ENCODE peak calls at places on chromosome 19, in five cellular contexts. I is mucosa of descending colon, B is fibroblast of pulmonary artery, V is kidney epithelial cell, P is ovary. C is an unnamed sample.

GRCh38 chr19:39916236-39916635 is 18.2 kb downstream of the FCGBP start:
- DNase-seq in I (no peak), B (no peak), V (no peak), P (no peak), C (no peak)

GRCh38 chr19:51980116-51980736 is 6.4 kb downstream of the ZNF350 start:
- DNase-seq in I (no peak), B (peak; percentile 29), V (no peak), P (no peak), C (no peak)

GRCh38 chr19:51514866-51515481 is 13.4 kb upstream of the SIGLEC12 start:
- DNase-seq in I (peak; percentile 9), B (peak; percentile 69), V (no peak), P (no peak), C (peak; percentile 32)

GRCh38 chr19:51123381-51124186 is 1.1 kb upstream of the SIGLEC9 start:
- DNase-seq in I (no peak), B (no peak), V (no peak), P (no peak), C (no peak)

GRCh38 chr19:1131718-1132552 is 28.1 kb downstream of the GPX4 start:
- DNase-seq in I (peak; percentile 93), B (peak; percentile 92), V (peak; percentile 63), P (peak; percentile 76), C (peak; percentile 72)

GRCh38 chr19:41535029-41535622 is 40.8 kb upstream of the CEACAM21 start:
- DNase-seq in I (no peak), B (no peak), V (no peak), P (no peak), C (no peak)

GRCh38 chr19:47124937-47125668 is 5.5 kb upstream of the SAE1 start:
- DNase-seq in I (no peak), B (peak; percentile 86), V (no peak), P (no peak), C (no peak)

GRCh38 chr19:17519967-17520366 is 8.5 kb downstream of the PGLS start:
- DNase-seq in I (no peak), B (no peak), V (no peak), P (no peak), C (no peak)

GRCh38 chr19:14433454-14434156 is 499 bp downstream of the PKN1 start:
- DNase-seq in I (peak; percentile 80), B (no peak), V (no peak), P (peak; percentile 29), C (no peak)

GRCh38 chr19:8023371-8023770 is 17.9 kb upstream of the ELAVL1 start:
- DNase-seq in I (no peak), B (no peak), V (no peak), P (no peak), C (no peak)

GRCh38 chr19:12047868-12048267 is 4.9 kb downstream of the ZNF878 start:
- DNase-seq in I (no peak), B (no peak), V (no peak), P (no peak), C (no peak)

GRCh38 chr19:50794074-50794777 is 4.0 kb downstream of the ACP4 start:
- DNase-seq in I (peak; percentile 61), B (no peak), V (no peak), P (no peak), C (no peak)

GRCh38 chr19:42024622-42025111 is 30.6 kb upstream of the ATP1A3 start:
- DNase-seq in I (no peak), B (peak; percentile 40), V (no peak), P (no peak), C (no peak)

GRCh38 chr19:31054430-31054829 is 294.8 kb downstream of the TSHZ3 start:
- DNase-seq in I (peak; percentile 56), B (peak; percentile 75), V (peak; percentile 25), P (no peak), C (peak; percentile 52)

GRCh38 chr19:1942078-1942933 is 1.3 kb downstream of the CSNK1G2 start:
- DNase-seq in I (peak; percentile 82), B (peak; percentile 71), V (no peak), P (peak; percentile 67), C (peak; percentile 86)

GRCh38 chr19:8484331-8484894 is 18.0 kb downstream of the PRAM1 start:
- DNase-seq in I (peak; percentile 54), B (no peak), V (no peak), P (no peak), C (no peak)

GRCh38 chr19:38317104-38317612 is 1.4 kb upstream of the YIF1B start:
- DNase-seq in I (no peak), B (no peak), V (no peak), P (no peak), C (no peak)

GRCh38 chr19:610071-610800 is 20.6 kb downstream of the HCN2 start:
- DNase-seq in I (no peak), B (no peak), V (no peak), P (no peak), C (no peak)

GRCh38 chr19:57190301-57190700 is 999 bp upstream of the ZNF264 start:
- DNase-seq in I (no peak), B (no peak), V (no peak), P (no peak), C (no peak)

GRCh38 chr19:5130371-5131030 is 161.6 kb downstream of the KDM4B start:
- DNase-seq in I (peak; percentile 13), B (no peak), V (no peak), P (no peak), C (no peak)

GRCh38 chr19:342801-343421 is 1.7 kb downstream of the MIER2 start:
- DNase-seq in I (peak; percentile 66), B (peak; percentile 90), V (peak; percentile 45), P (peak; percentile 16), C (no peak)

GRCh38 chr19:1453525-1454371 is 3.8 kb downstream of the APC2 start:
- DNase-seq in I (no peak), B (no peak), V (no peak), P (no peak), C (no peak)

GRCh38 chr19:56942749-56943148 is 102.2 kb upstream of the PEG3 start:
- DNase-seq in I (no peak), B (no peak), V (no peak), P (peak; percentile 74), C (peak; percentile 26)

GRCh38 chr19:29121684-29122083 is 91.3 kb downstream of the UQCRFS1 start:
- DNase-seq in I (peak; percentile 2), B (no peak), V (no peak), P (no peak), C (peak; percentile 55)

GRCh38 chr19:6286676-6287075 is 6.9 kb upstream of the MLLT1 start:
- DNase-seq in I (no peak), B (no peak), V (no peak), P (no peak), C (no peak)

GRCh38 chr19:47190167-47190727 is 40.8 kb downstream of the BBC3 start:
- DNase-seq in I (peak; percentile 76), B (peak; percentile 87), V (peak; percentile 67), P (peak; percentile 63), C (no peak)

GRCh38 chr19:4337906-4338440 is 654 bp downstream of the STAP2 start:
- DNase-seq in I (peak; percentile 53), B (peak; percentile 54), V (no peak), P (peak; percentile 37), C (no peak)

GRCh38 chr19:48844472-48844871 is 8.2 kb upstream of the HSD17B14 start:
- DNase-seq in I (no peak), B (peak; percentile 60), V (no peak), P (no peak), C (no peak)
- TF ChIP-seq CTCF in I (no peak), B (peak; percentile 18), V (no peak), P (no peak), C (no peak)

DNA sequence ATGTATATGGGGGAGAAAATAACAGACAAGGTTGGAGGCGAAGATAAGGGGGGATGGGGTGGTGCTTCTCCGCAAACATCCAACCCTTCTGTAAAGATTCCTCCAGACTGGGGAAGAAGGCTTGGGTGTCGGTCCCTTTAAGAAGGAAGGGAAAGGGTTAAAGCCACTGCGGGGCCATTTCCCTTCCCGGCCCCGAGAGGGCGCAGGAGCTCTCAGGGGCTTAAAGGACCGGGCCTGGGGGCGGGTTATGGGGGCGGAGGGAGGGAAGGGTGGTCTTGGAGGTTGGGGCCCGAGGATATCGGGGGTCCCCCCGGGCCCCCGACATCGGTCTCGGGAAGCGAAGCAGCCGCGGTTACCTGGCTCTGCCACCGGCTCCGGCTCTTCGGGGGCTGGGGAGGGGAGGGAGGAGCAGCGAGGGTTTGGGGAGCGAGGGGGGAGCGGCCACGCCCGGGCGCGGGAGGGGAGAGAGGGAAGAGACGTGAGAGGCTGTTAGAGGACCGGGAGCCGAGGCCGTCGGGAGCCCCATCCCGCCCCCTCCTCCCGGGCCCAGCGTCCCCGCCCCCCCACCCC is 2.8 kb downstream of the TNNT1 start:
- DNase-seq in I (no peak), B (peak; percentile 24), V (no peak), P (no peak), C (no peak)
- TF ChIP-seq CTCF in I (no peak), B (peak; percentile 54), V (peak; percentile 81), P (no peak), C (peak; percentile 65)

GRCh38 chr19:10292789-10293636 is 3.3 kb downstream of the ICAM5 start:
- DNase-seq in I (no peak), B (no peak), V (no peak), P (no peak), C (no peak)

GRCh38 chr19:10294368-10294697 is 4.6 kb downstream of the ICAM5 start:
- DNase-seq in I (no peak), B (no peak), V (no peak), P (no peak), C (peak; percentile 50)

GRCh38 chr19:10293637-10294367 is 4.0 kb downstream of the ICAM5 start:
- DNase-seq in I (no peak), B (no peak), V (no peak), P (no peak), C (no peak)

GRCh38 chr19:10295847-10296591 is 6.3 kb downstream of the ICAM5 start:
- DNase-seq in I (no peak), B (no peak), V (no peak), P (no peak), C (peak; percentile 44)

DNA sequence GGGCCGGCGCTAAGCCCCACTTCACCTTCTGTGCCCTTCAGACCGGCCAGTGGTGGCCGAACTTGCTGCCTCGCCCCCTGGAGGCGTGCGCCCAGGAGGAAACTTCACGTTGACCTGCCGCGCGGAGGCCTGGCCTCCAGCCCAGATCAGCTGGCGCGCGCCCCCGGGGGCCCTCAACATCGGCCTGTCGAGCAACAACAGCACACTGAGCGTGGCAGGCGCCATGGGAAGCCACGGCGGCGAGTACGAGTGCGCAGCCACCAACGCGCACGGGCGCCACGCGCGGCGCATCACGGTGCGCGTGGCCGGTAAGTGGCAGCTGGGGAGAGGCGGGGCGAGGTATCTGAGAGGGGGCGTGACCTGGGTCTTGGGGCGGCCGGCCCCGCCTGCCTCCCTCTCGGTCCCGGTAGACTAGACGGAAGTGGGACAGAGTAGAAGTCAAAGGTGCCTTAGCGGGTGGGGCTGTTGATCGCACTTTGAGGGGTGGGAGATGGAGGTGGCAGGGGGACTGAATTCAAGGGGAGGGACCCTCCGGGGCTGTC is 5.6 kb downstream of the ICAM5 start:
- DNase-seq in I (peak; percentile 64), B (no peak), V (no peak), P (no peak), C (no peak)
- TF ChIP-seq CTCF in I (no peak), B (no peak), V (no peak), P (no peak), C (no peak)

GRCh38 chr19:35216026-35216832 is 12.3 kb downstream of the FAM187B start:
- DNase-seq in I (no peak), B (no peak), V (no peak), P (no peak), C (no peak)

GRCh38 chr19:35213678-35214632 is 14.6 kb downstream of the FAM187B start:
- DNase-seq in I (peak; percentile 91), B (peak; percentile 96), V (no peak), P (peak; percentile 27), C (no peak)

GRCh38 chr19:35214766-35215422 is 13.6 kb downstream of the FAM187B start:
- DNase-seq in I (no peak), B (no peak), V (no peak), P (no peak), C (no peak)

GRCh38 chr19:35219008-35219407 is 9.5 kb downstream of the FAM187B start:
- DNase-seq in I (no peak), B (no peak), V (no peak), P (no peak), C (no peak)

GRCh38 chr19:35216833-35217707 is 11.5 kb downstream of the FAM187B start:
- DNase-seq in I (peak; percentile 54), B (no peak), V (no peak), P (no peak), C (no peak)
- TF ChIP-seq CTCF in I (no peak), B (no peak), V (no peak), P (no peak), C (no peak)

C was measured in endothelial cell.